ENCODE peak calls at places on chromosomes 7 and 10, in six cellular contexts. T is H9, D is GM23248, X is psoas muscle, O is neural crest cell, J is immature natural killer cell. G is an unnamed sample.
A peak's percentile ranks its signal among the peaks of the same experiment; 100 is the strongest.

GRCh38 chr7:28347964-28348363 is 64.4 kb upstream of the CREB5 start:
- DNase-seq in T (no peak), D (peak; percentile 94), X (no peak), O (no peak), J (no peak), G (no peak)

GRCh38 chr10:14184841-14185500 is 145.8 kb downstream of the FRMD4A start:
- DNase-seq in T (no peak), D (no peak), X (no peak), O (no peak), J (no peak), G (peak; percentile 55)

GRCh38 chr10:93437946-93438795 is 44.0 kb downstream of the MYOF start:
- DNase-seq in T (peak; percentile 52), D (peak; percentile 74), X (no peak), O (no peak), J (no peak), G (no peak)

GRCh38 chr10:74991435-74991834 is 120.0 kb upstream of the SAMD8 start:
- DNase-seq in T (no peak), D (peak; percentile 45), X (no peak), O (no peak), J (peak; percentile 28), G (no peak)

GRCh38 chr7:76303057-76303828 is 770 bp downstream of the HSPB1 start:
- DNase-seq in T (peak; percentile 96), D (peak; percentile 96), X (peak; percentile 92), O (peak; percentile 70), J (peak; percentile 59), G (peak; percentile 98)

GRCh38 chr7:88357794-88358533 is 51.3 kb upstream of the STEAP4 start:
- DNase-seq in T (no peak), D (peak; percentile 13), X (no peak), O (no peak), J (no peak), G (no peak)

GRCh38 chr7:87592300-87592699 is 8.4 kb downstream of the ABCB1 start:
- DNase-seq in T (no peak), D (no peak), X (no peak), O (no peak), J (no peak), G (no peak)

GRCh38 chr7:17560516-17560915 is 262.1 kb downstream of the AHR start:
- DNase-seq in T (no peak), D (peak; percentile 37), X (no peak), O (no peak), J (no peak), G (no peak)

GRCh38 chr10:74544106-74544505 is 282.3 kb upstream of the KAT6B start:
- DNase-seq in T (no peak), D (peak; percentile 52), X (no peak), O (no peak), J (no peak), G (no peak)

GRCh38 chr7:132656846-132657776 is 80.8 kb upstream of the PLXNA4 start:
- DNase-seq in T (no peak), D (peak; percentile 37), X (no peak), O (no peak), J (no peak), G (peak; percentile 71)

GRCh38 chr10:121394586-121394985 is 203.7 kb downstream of the FGFR2 start:
- DNase-seq in T (no peak), D (no peak), X (no peak), O (no peak), J (no peak), G (no peak)

GRCh38 chr10:112811741-112812551 is 138.1 kb upstream of the TCF7L2 start:
- DNase-seq in T (peak; percentile 85), D (peak; percentile 94), X (no peak), O (no peak), J (no peak), G (peak; percentile 77)

GRCh38 chr10:74575191-74575720 is 251.1 kb upstream of the KAT6B start:
- DNase-seq in T (no peak), D (no peak), X (no peak), O (no peak), J (no peak), G (no peak)

GRCh38 chr7:91892099-91892788 is 11.7 kb upstream of the MTERF1 start:
- DNase-seq in T (no peak), D (no peak), X (no peak), O (no peak), J (no peak), G (no peak)

GRCh38 chr7:149194799-149195179 is 557 bp upstream of the ZNF282 start:
- DNase-seq in T (no peak), D (no peak), X (no peak), O (no peak), J (no peak), G (no peak)

GRCh38 chr10:73439605-73440298 is 6.4 kb upstream of the MSS51 start:
- DNase-seq in T (no peak), D (peak; percentile 90), X (no peak), O (no peak), J (no peak), G (no peak)

GRCh38 chr10:54066646-54067045 is 734.4 kb downstream of the PCDH15 start:
- DNase-seq in T (no peak), D (no peak), X (no peak), O (no peak), J (no peak), G (no peak)

GRCh38 chr7:46681865-46682503 is 760.9 kb upstream of the IGFBP3 start:
- DNase-seq in T (no peak), D (peak; percentile 49), X (peak; percentile 70), O (no peak), J (no peak), G (no peak)

GRCh38 chr7:5420108-5420840 is 3.4 kb downstream of the TNRC18 start:
- DNase-seq in T (no peak), D (peak; percentile 52), X (peak; percentile 63), O (peak; percentile 47), J (peak; percentile 28), G (peak; percentile 59)

GRCh38 chr10:59870152-59870551 is 36.2 kb downstream of the CCDC6 start:
- DNase-seq in T (no peak), D (no peak), X (no peak), O (no peak), J (no peak), G (no peak)

G was measured in endodermal cell.